ENCODE peak calls at places on chromosomes 4 and X, in nine cellular contexts. Z is AG09309, P is AG09319, W is fibroblast of mammary gland, R is Panc1, M is glutamatergic neuron, L is ascending aorta, U is dorsolateral prefrontal cortex, O is GM12864. N is an unnamed sample.
A peak's percentile ranks its signal among the peaks of the same experiment; 100 is the strongest.

GRCh38 chr4:120720354-120720753 is 202.2 kb downstream of the PRDM5 start:
- DNase-seq in O (no peak), L (no peak), Z (no peak), W (no peak), R (no peak), U (no peak), P (no peak), M (no peak), N (no peak)

GRCh38 chr4:67746797-67747495 is 7.2 kb downstream of the GNRHR start:
- DNase-seq in P (no peak), O (peak; percentile 13), W (peak; percentile 53), L (no peak), M (no peak), Z (no peak), U (no peak), R (peak; percentile 1), N (peak; percentile 14)

GRCh38 chr4:80192937-80193336 is 4.4 kb upstream of the PRDM8 start:
- DNase-seq in Z (peak; percentile 76), P (peak; percentile 60), O (no peak), M (no peak), R (no peak), L (no peak), U (no peak), W (peak; percentile 92), N (no peak)

GRCh38 chr4:40264497-40264896 is 67.7 kb downstream of the RHOH start:
- DNase-seq in W (peak; percentile 86), P (peak; percentile 12), R (no peak), Z (no peak), L (no peak), M (no peak), O (no peak), U (no peak), N (no peak)

GRCh38 chr4:107774681-107775080 is 50.1 kb upstream of the SGMS2 start:
- DNase-seq in O (no peak), Z (no peak), L (no peak), P (no peak), U (no peak), M (no peak), R (no peak), W (peak; percentile 8), N (no peak)

GRCh38 chrX:110671068-110671803 is 124.4 kb downstream of the CHRDL1 start:
- DNase-seq in Z (no peak), P (no peak), R (no peak), M (no peak), O (peak; percentile 29), L (no peak), W (peak; percentile 52), U (no peak), N (no peak)

GRCh38 chrX:47047989-47048388 is 30.3 kb upstream of the RGN start:
- DNase-seq in L (no peak), W (peak; percentile 13), P (no peak), O (no peak), R (no peak), M (no peak), Z (no peak), U (no peak), N (no peak)

GRCh38 chrX:132169554-132169953 is 41.7 kb upstream of the FRMD7 start:
- DNase-seq in Z (no peak), R (no peak), O (no peak), L (no peak), P (no peak), W (no peak), U (no peak), M (no peak), N (no peak)

GRCh38 chrX:19774905-19775304 is 112.5 kb downstream of the SH3KBP1 start:
- DNase-seq in Z (no peak), L (no peak), R (no peak), U (no peak), P (no peak), W (no peak), M (no peak), O (no peak), N (no peak)

GRCh38 chrX:12798601-12799000 is 7.4 kb downstream of the PRPS2 start:
- DNase-seq in Z (no peak), W (no peak), R (no peak), L (no peak), P (peak; percentile 19), M (no peak), U (no peak), O (no peak), N (no peak)

GRCh38 chr4:168831585-168831918 is 178.5 kb downstream of the CBR4 start:
- DNase-seq in U (no peak), M (no peak), P (no peak), O (no peak), L (no peak), W (no peak), Z (no peak), R (no peak), N (no peak)

GRCh38 chr4:40316782-40317635 is 18.1 kb upstream of the CHRNA9 start:
- DNase-seq in L (peak; percentile 74), Z (peak; percentile 93), P (peak; percentile 90), O (peak; percentile 65), R (peak; percentile 88), M (peak; percentile 46), W (peak; percentile 97), U (peak; percentile 39), N (peak; percentile 61)

GRCh38 chr4:54879576-54879975 is 221.8 kb downstream of the KIT start:
- DNase-seq in L (no peak), Z (no peak), M (no peak), R (no peak), P (no peak), U (no peak), O (no peak), W (peak; percentile 42), N (no peak)

GRCh38 chr4:163367651-163368050 is 24.0 kb downstream of the NPY5R start:
- DNase-seq in P (no peak), L (no peak), M (no peak), W (no peak), R (no peak), Z (no peak), U (no peak), O (no peak), N (no peak)

GRCh38 chr4:178577933-178578332 is 1135.7 kb upstream of the AGA start:
- DNase-seq in Z (no peak), W (no peak), R (no peak), M (no peak), U (no peak), P (no peak), O (no peak), L (no peak), N (no peak)

GRCh38 chr4:2671267-2671895 is 84.8 kb downstream of the TNIP2 start:
- DNase-seq in W (no peak), P (no peak), L (no peak), U (no peak), Z (no peak), R (no peak), O (no peak), M (no peak), N (no peak)
- TF ChIP-seq CTCF in W (no peak), P (no peak), L (no peak), U (no peak), Z (no peak), R (no peak), O (no peak), M (no peak), N (no peak)

GRCh38 chrX:2741386-2741785 is 10.5 kb upstream of the XG start:
- DNase-seq in L (no peak), M (no peak), W (no peak), R (no peak), P (no peak), U (no peak), O (no peak), Z (no peak), N (no peak)
- TF ChIP-seq CTCF in L (no peak), M (no peak), W (no peak), R (no peak), P (no peak), U (no peak), O (no peak), Z (no peak), N (no peak)

GRCh38 chr4:180028682-180029081 is 2214.5 kb upstream of the TENM3 start:
- DNase-seq in W (no peak), O (no peak), M (peak; percentile 81), L (no peak), Z (no peak), R (no peak), U (peak; percentile 39), P (no peak), N (no peak)
- TF ChIP-seq CTCF in W (no peak), O (peak; percentile 12), M (peak; percentile 65), L (no peak), Z (no peak), R (peak; percentile 26), U (peak; percentile 10), P (peak; percentile 6), N (peak; percentile 18)

GRCh38 chr4:108878781-108879180 is 115.9 kb upstream of the ETNPPL start:
- DNase-seq in W (no peak), O (no peak), M (no peak), P (no peak), L (no peak), Z (no peak), R (no peak), U (no peak), N (no peak)
- TF ChIP-seq CTCF in W (no peak), O (no peak), M (no peak), P (no peak), L (no peak), Z (no peak), R (no peak), U (no peak), N (no peak)

DNA sequence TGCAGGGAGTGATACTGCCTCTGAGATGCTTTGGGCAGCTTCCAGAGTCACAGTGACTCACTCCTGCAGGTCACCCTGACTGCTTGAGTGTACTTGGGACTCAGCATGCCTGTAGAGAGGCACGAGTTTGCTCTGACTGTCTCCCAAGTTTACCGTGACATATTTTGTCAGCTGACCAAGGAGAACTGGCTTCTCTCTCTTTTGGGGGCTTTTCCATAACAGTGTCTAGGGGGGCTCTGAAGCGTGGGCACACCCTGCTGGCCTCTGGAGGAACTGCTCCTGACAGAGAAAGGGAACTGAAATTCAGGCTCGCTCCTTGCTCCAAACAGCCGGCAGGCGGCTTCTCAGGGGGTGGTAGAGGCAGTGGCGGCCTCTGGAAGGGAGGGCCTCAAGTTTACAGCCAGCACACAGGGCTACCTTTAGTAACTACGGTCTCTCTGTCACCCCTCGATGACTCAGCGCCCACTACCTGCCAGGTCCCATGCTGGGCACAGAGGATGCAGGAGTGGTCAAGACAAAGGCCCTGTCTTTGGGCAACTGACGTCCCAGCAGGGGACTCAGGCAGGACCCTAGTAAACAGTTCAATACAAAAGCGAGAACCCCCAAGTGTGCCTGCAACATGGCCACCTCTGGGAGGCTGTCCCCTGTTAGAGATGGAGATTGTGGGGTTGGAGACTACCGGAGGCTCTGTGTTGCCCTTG is 17.8 kb downstream of the ZNF185 start:
- DNase-seq in O (no peak), U (no peak), Z (no peak), R (peak; percentile 39), M (peak; percentile 60), P (no peak), W (peak; percentile 63), L (no peak), N (peak; percentile 59)
- TF ChIP-seq CTCF in O (peak; percentile 80), U (peak; percentile 48), Z (peak; percentile 60), R (no peak), M (peak; percentile 67), P (peak; percentile 64), W (peak; percentile 49), L (no peak), N (peak; percentile 46)

GRCh38 chrX:153638436-153639176 is 8.4 kb upstream of the DUSP9 start:
- DNase-seq in W (no peak), O (no peak), M (no peak), R (no peak), Z (no peak), L (no peak), P (no peak), U (no peak), N (no peak)
- TF ChIP-seq CTCF in W (no peak), O (no peak), M (no peak), R (no peak), Z (no peak), L (no peak), P (no peak), U (no peak), N (no peak)